ENCODE peak calls at places on chromosome 12, in four cellular contexts. One of them, this sample, is unnamed.

GRCh38 chr12:123319826-123320225 is 44.8 kb downstream of the SBNO1 start:
- DNase-seq in COR-L47: no peak
- DNase-seq in fibroblast of mammary gland: no peak
- DNase-seq in stimulated activated CD4-positive, alpha-beta T cell treated with anti-CD3 and anti-CD28 coated beads, Interleukin-4, amount 100 ng/mL, for 24 hours: no peak
- DNase-seq in this sample: no peak

GRCh38 chr12:32126720-32127119 is 20.1 kb downstream of the BICD1 start:
- DNase-seq in COR-L47: no peak
- DNase-seq in fibroblast of mammary gland: peak; percentile 68
- DNase-seq in stimulated activated CD4-positive, alpha-beta T cell treated with anti-CD3 and anti-CD28 coated beads, Interleukin-4, amount 100 ng/mL, for 24 hours: no peak
- DNase-seq in this sample: no peak

GRCh38 chr12:70535896-70536374 is 101.3 kb downstream of the PTPRB start:
- DNase-seq in COR-L47: no peak
- DNase-seq in fibroblast of mammary gland: no peak
- DNase-seq in stimulated activated CD4-positive, alpha-beta T cell treated with anti-CD3 and anti-CD28 coated beads, Interleukin-4, amount 100 ng/mL, for 24 hours: no peak
- DNase-seq in this sample: no peak

GRCh38 chr12:9687228-9687627 is 17.7 kb downstream of the CLEC2D start:
- DNase-seq in COR-L47: no peak
- DNase-seq in fibroblast of mammary gland: peak; percentile 72
- DNase-seq in stimulated activated CD4-positive, alpha-beta T cell treated with anti-CD3 and anti-CD28 coated beads, Interleukin-4, amount 100 ng/mL, for 24 hours: no peak
- DNase-seq in this sample: no peak

GRCh38 chr12:52184813-52185212 is 7.0 kb downstream of the KRT80 start:
- DNase-seq in COR-L47: no peak
- DNase-seq in fibroblast of mammary gland: no peak
- DNase-seq in stimulated activated CD4-positive, alpha-beta T cell treated with anti-CD3 and anti-CD28 coated beads, Interleukin-4, amount 100 ng/mL, for 24 hours: no peak
- DNase-seq in this sample: no peak

GRCh38 chr12:8913702-8914032 is 642 bp upstream of the PHC1 start:
- DNase-seq in COR-L47: no peak
- DNase-seq in fibroblast of mammary gland: peak; percentile 4
- DNase-seq in stimulated activated CD4-positive, alpha-beta T cell treated with anti-CD3 and anti-CD28 coated beads, Interleukin-4, amount 100 ng/mL, for 24 hours: no peak
- DNase-seq in this sample: no peak

GRCh38 chr12:57429473-57430116 is 1.2 kb downstream of the R3HDM2 start:
- DNase-seq in COR-L47: no peak
- DNase-seq in fibroblast of mammary gland: peak; percentile 20
- DNase-seq in stimulated activated CD4-positive, alpha-beta T cell treated with anti-CD3 and anti-CD28 coated beads, Interleukin-4, amount 100 ng/mL, for 24 hours: no peak
- DNase-seq in this sample: no peak

GRCh38 chr12:3684449-3685051 is 68.4 kb downstream of the CRACR2A start:
- DNase-seq in COR-L47: peak; percentile 73
- DNase-seq in fibroblast of mammary gland: no peak
- DNase-seq in stimulated activated CD4-positive, alpha-beta T cell treated with anti-CD3 and anti-CD28 coated beads, Interleukin-4, amount 100 ng/mL, for 24 hours: no peak
- DNase-seq in this sample: no peak

GRCh38 chr12:26425587-26426260 is 230.4 kb downstream of the SSPN start:
- DNase-seq in COR-L47: no peak
- DNase-seq in fibroblast of mammary gland: no peak
- DNase-seq in stimulated activated CD4-positive, alpha-beta T cell treated with anti-CD3 and anti-CD28 coated beads, Interleukin-4, amount 100 ng/mL, for 24 hours: no peak
- DNase-seq in this sample: no peak

GRCh38 chr12:88578274-88578673 is 2.0 kb downstream of the KITLG start:
- DNase-seq in COR-L47: no peak
- DNase-seq in fibroblast of mammary gland: peak; percentile 43
- DNase-seq in stimulated activated CD4-positive, alpha-beta T cell treated with anti-CD3 and anti-CD28 coated beads, Interleukin-4, amount 100 ng/mL, for 24 hours: no peak
- DNase-seq in this sample: no peak

GRCh38 chr12:11944321-11944720 is 126.4 kb upstream of the BCL2L14 start:
- DNase-seq in COR-L47: no peak
- DNase-seq in fibroblast of mammary gland: no peak
- DNase-seq in stimulated activated CD4-positive, alpha-beta T cell treated with anti-CD3 and anti-CD28 coated beads, Interleukin-4, amount 100 ng/mL, for 24 hours: no peak
- DNase-seq in this sample: no peak

GRCh38 chr12:26238341-26239126 is 43.2 kb downstream of the SSPN start:
- DNase-seq in COR-L47: no peak
- DNase-seq in fibroblast of mammary gland: peak; percentile 25
- DNase-seq in stimulated activated CD4-positive, alpha-beta T cell treated with anti-CD3 and anti-CD28 coated beads, Interleukin-4, amount 100 ng/mL, for 24 hours: no peak
- DNase-seq in this sample: no peak

GRCh38 chr12:121915841-121916321 is 2.5 kb upstream of the CFAP251 start:
- DNase-seq in COR-L47: no peak
- DNase-seq in fibroblast of mammary gland: peak; percentile 58
- DNase-seq in stimulated activated CD4-positive, alpha-beta T cell treated with anti-CD3 and anti-CD28 coated beads, Interleukin-4, amount 100 ng/mL, for 24 hours: no peak
- DNase-seq in this sample: no peak

GRCh38 chr12:71742998-71743397 is 11.7 kb upstream of the RAB21 start:
- DNase-seq in COR-L47: no peak
- DNase-seq in fibroblast of mammary gland: no peak
- DNase-seq in stimulated activated CD4-positive, alpha-beta T cell treated with anti-CD3 and anti-CD28 coated beads, Interleukin-4, amount 100 ng/mL, for 24 hours: no peak
- DNase-seq in this sample: no peak

GRCh38 chr12:4278582-4278939 is 5.0 kb downstream of the CCND2 start:
- DNase-seq in COR-L47: no peak
- DNase-seq in fibroblast of mammary gland: peak; percentile 49
- DNase-seq in stimulated activated CD4-positive, alpha-beta T cell treated with anti-CD3 and anti-CD28 coated beads, Interleukin-4, amount 100 ng/mL, for 24 hours: no peak
- DNase-seq in this sample: no peak

GRCh38 chr12:78797201-78797931 is 67.2 kb upstream of the SYT1 start:
- DNase-seq in COR-L47: no peak
- DNase-seq in fibroblast of mammary gland: peak; percentile 71
- DNase-seq in stimulated activated CD4-positive, alpha-beta T cell treated with anti-CD3 and anti-CD28 coated beads, Interleukin-4, amount 100 ng/mL, for 24 hours: no peak
- DNase-seq in this sample: no peak

GRCh38 chr12:63294327-63294632 is 143.3 kb upstream of the AVPR1A start:
- DNase-seq in COR-L47: no peak
- DNase-seq in fibroblast of mammary gland: peak; percentile 67
- DNase-seq in stimulated activated CD4-positive, alpha-beta T cell treated with anti-CD3 and anti-CD28 coated beads, Interleukin-4, amount 100 ng/mL, for 24 hours: no peak
- DNase-seq in this sample: no peak

GRCh38 chr12:93001407-93001806 is 72.3 kb upstream of the EEA1 start:
- DNase-seq in COR-L47: no peak
- DNase-seq in fibroblast of mammary gland: no peak
- DNase-seq in stimulated activated CD4-positive, alpha-beta T cell treated with anti-CD3 and anti-CD28 coated beads, Interleukin-4, amount 100 ng/mL, for 24 hours: no peak
- DNase-seq in this sample: no peak

GRCh38 chr12:106985479-106985878 is 1.5 kb downstream of the MTERF2 start:
- DNase-seq in COR-L47: no peak
- DNase-seq in fibroblast of mammary gland: no peak
- DNase-seq in stimulated activated CD4-positive, alpha-beta T cell treated with anti-CD3 and anti-CD28 coated beads, Interleukin-4, amount 100 ng/mL, for 24 hours: no peak
- DNase-seq in this sample: no peak

GRCh38 chr12:77630341-77630740 is 200.4 kb upstream of the NAV3 start:
- DNase-seq in COR-L47: no peak
- DNase-seq in fibroblast of mammary gland: no peak
- DNase-seq in stimulated activated CD4-positive, alpha-beta T cell treated with anti-CD3 and anti-CD28 coated beads, Interleukin-4, amount 100 ng/mL, for 24 hours: no peak
- DNase-seq in this sample: no peak

GRCh38 chr12:47054659-47055058 is 24.8 kb upstream of the PCED1B start:
- DNase-seq in COR-L47: no peak
- DNase-seq in fibroblast of mammary gland: no peak
- DNase-seq in stimulated activated CD4-positive, alpha-beta T cell treated with anti-CD3 and anti-CD28 coated beads, Interleukin-4, amount 100 ng/mL, for 24 hours: no peak
- DNase-seq in this sample: no peak

GRCh38 chr12:24960222-24960855 is 11.4 kb upstream of the BCAT1 start:
- DNase-seq in COR-L47: no peak
- DNase-seq in fibroblast of mammary gland: peak; percentile 69
- DNase-seq in stimulated activated CD4-positive, alpha-beta T cell treated with anti-CD3 and anti-CD28 coated beads, Interleukin-4, amount 100 ng/mL, for 24 hours: peak; percentile 57
- DNase-seq in this sample: peak; percentile 31

GRCh38 chr12:27970391-27970980 is 2.0 kb downstream of the PTHLH start:
- DNase-seq in COR-L47: no peak
- DNase-seq in fibroblast of mammary gland: peak; percentile 38
- DNase-seq in stimulated activated CD4-positive, alpha-beta T cell treated with anti-CD3 and anti-CD28 coated beads, Interleukin-4, amount 100 ng/mL, for 24 hours: no peak
- DNase-seq in this sample: no peak

GRCh38 chr12:12387521-12387920 is 30.6 kb downstream of the BORCS5 start:
- DNase-seq in COR-L47: no peak
- DNase-seq in fibroblast of mammary gland: peak; percentile 83
- DNase-seq in stimulated activated CD4-positive, alpha-beta T cell treated with anti-CD3 and anti-CD28 coated beads, Interleukin-4, amount 100 ng/mL, for 24 hours: no peak
- DNase-seq in this sample: no peak

GRCh38 chr12:103369929-103370328 is 125.8 kb downstream of the C12orf42 start:
- DNase-seq in COR-L47: no peak
- DNase-seq in fibroblast of mammary gland: no peak
- DNase-seq in stimulated activated CD4-positive, alpha-beta T cell treated with anti-CD3 and anti-CD28 coated beads, Interleukin-4, amount 100 ng/mL, for 24 hours: no peak
- DNase-seq in this sample: no peak

GRCh38 chr12:78210894-78211302 is 380.2 kb downstream of the NAV3 start:
- DNase-seq in COR-L47: no peak
- DNase-seq in fibroblast of mammary gland: peak; percentile 94
- DNase-seq in stimulated activated CD4-positive, alpha-beta T cell treated with anti-CD3 and anti-CD28 coated beads, Interleukin-4, amount 100 ng/mL, for 24 hours: no peak
- DNase-seq in this sample: no peak

GRCh38 chr12:103423061-103423473 is 72.7 kb downstream of the C12orf42 start:
- DNase-seq in COR-L47: peak; percentile 86
- DNase-seq in fibroblast of mammary gland: no peak
- DNase-seq in stimulated activated CD4-positive, alpha-beta T cell treated with anti-CD3 and anti-CD28 coated beads, Interleukin-4, amount 100 ng/mL, for 24 hours: no peak
- DNase-seq in this sample: no peak